ENCODE peak calls at places on chromosome 10, in five cellular contexts. N is HCT116, T is H9, S is hepatocyte, Q is GM12878. C is an unnamed sample.

GRCh38 chr10:130023454-130024230 is 59.6 kb upstream of the EBF3 start:
- DNase-seq in N (no peak), T (peak; percentile 23), S (peak; percentile 2), Q (no peak), C (peak; percentile 45)

GRCh38 chr10:4267084-4267774 is 482.2 kb upstream of the KLF6 start:
- DNase-seq in N (peak; percentile 21), T (no peak), S (no peak), Q (no peak), C (no peak)

GRCh38 chr10:59465089-59465488 is 102.7 kb upstream of the FAM13C start:
- DNase-seq in N (no peak), T (no peak), S (peak; percentile 11), Q (no peak), C (no peak)

GRCh38 chr10:112898540-112899395 is 51.3 kb upstream of the TCF7L2 start:
- DNase-seq in N (peak; percentile 75), T (peak; percentile 95), S (peak; percentile 89), Q (no peak), C (no peak)

GRCh38 chr10:43969506-43969905 is 320.8 kb upstream of the ZNF32 start:
- DNase-seq in N (no peak), T (no peak), S (no peak), Q (no peak), C (no peak)

GRCh38 chr10:47182934-47183725 is 116.9 kb upstream of the GDF10 start:
- DNase-seq in N (no peak), T (no peak), S (peak; percentile 24), Q (no peak), C (no peak)

GRCh38 chr10:21742740-21743412 is 208.8 kb downstream of the MLLT10 start:
- DNase-seq in N (no peak), T (no peak), S (no peak), Q (no peak), C (no peak)

GRCh38 chr10:91567815-91568214 is 65.1 kb downstream of the PPP1R3C start:
- DNase-seq in N (no peak), T (no peak), S (no peak), Q (no peak), C (no peak)

GRCh38 chr10:14717570-14717969 is 57.1 kb downstream of the FAM107B start:
- DNase-seq in N (no peak), T (no peak), S (no peak), Q (no peak), C (no peak)

GRCh38 chr10:14727389-14727918 is 47.2 kb downstream of the FAM107B start:
- DNase-seq in N (no peak), T (no peak), S (no peak), Q (no peak), C (no peak)

GRCh38 chr10:14723052-14723689 is 51.5 kb downstream of the FAM107B start:
- DNase-seq in N (no peak), T (no peak), S (no peak), Q (no peak), C (no peak)
- H3K4me2 ChIP-seq in N (no peak overlapping the region), T (no peak overlapping the region), S (no peak overlapping the region), Q (no peak overlapping the region), C (no peak overlapping the region)

GRCh38 chr10:71725998-71726672 is 6.6 kb upstream of the C10orf105 start:
- DNase-seq in N (no peak), T (peak; percentile 61), S (peak; percentile 44), Q (no peak), C (no peak)
- H3K4me1 ChIP-seq in N (peaks cover 6% of the 10 kb centered on the region), T (no peaks in the 10 kb centered on the region), S (peaks cover 17% of the 10 kb centered on the region), Q (peaks cover 48% of the 10 kb centered on the region), C (peaks cover 26% of the 10 kb centered on the region)

DNA sequence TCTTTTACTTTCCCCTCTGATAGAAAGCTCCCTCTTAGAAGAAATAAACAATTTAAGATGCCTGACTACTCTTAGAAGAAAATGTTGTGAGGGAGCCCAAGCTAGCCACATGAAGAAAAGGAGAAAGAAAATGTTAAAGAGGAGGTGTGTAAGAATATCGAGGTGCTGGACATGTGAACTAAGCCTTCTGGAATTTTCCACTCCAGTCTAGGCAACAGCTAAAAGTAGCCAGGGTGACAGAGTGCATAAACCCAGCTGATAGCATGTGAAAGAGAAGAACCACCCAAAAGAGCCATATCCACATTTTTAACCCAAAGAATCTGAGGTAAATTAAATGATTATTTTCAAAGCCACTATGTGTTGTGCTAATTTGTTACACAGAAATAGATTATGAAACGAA is 1690.6 kb upstream of the LRRTM3 start:
- DNase-seq in N (no peak), T (no peak), S (no peak), Q (no peak), C (no peak)
- H2AFZ ChIP-seq in N (no peak overlapping the region), T (no peak overlapping the region), S (no peak overlapping the region), Q (no peak overlapping the region), C (no peak overlapping the region)

GRCh38 chr10:16986406-16987128 is 143.0 kb downstream of the CUBN start:
- DNase-seq in N (no peak), T (no peak), S (no peak), Q (no peak), C (peak; percentile 36)
- H3K4me2 ChIP-seq in N (no peak overlapping the region), T (no peak overlapping the region), S (peak overlapping the region; percentile 46), Q (no peak overlapping the region), C (peak overlapping the region; percentile 63)

DNA sequence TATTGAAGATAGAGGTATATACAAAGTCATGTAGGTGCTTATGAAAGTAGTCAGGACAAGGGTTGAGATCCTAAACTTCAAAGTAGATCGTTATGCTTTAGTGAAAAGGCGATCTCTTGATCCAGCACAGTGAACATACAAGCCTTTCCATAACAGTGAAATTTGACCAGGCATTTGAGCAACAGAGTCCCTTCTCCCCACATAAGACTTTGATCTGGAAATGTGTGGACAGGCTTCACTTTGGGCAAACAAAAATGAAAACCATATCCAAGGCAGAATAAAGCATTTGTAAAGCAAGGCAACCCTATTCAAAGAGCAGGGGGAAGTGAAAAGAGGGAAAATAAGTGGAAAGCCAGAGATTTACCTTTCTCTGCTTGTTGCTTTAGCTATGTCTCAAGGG is 311.9 kb upstream of the SORCS1 start:
- DNase-seq in N (no peak), T (no peak), S (no peak), Q (no peak), C (no peak)
- H3K4me1 ChIP-seq in N (no peaks in the 10 kb centered on the region), T (no peaks in the 10 kb centered on the region), S (no peaks in the 10 kb centered on the region), Q (peaks cover 7% of the 10 kb centered on the region), C (no peaks in the 10 kb centered on the region)